ENCODE peak calls at places on chromosomes 2 and 18, in five cellular contexts. M is HepG2, I is upper lobe of left lung, P is K562, U is GM12878. A is an unnamed sample.
A peak's percentile ranks its signal among the peaks of the same experiment; 100 is the strongest.

GRCh38 chr18:9091066-9091476 is 11.4 kb upstream of the NDUFV2 start:
- ATAC-seq in M (no peak), I (no peak), P (no peak), U (peak; percentile 32), A (no peak)

GRCh38 chr2:207144191-207144795 is 21.5 kb downstream of the KLF7 start:
- ATAC-seq in M (no peak), I (no peak), P (no peak), U (peak; percentile 10), A (no peak)

GRCh38 chr2:178211460-178211859 is 17.1 kb downstream of the OSBPL6 start:
- ATAC-seq in M (no peak), I (no peak), P (peak; percentile 9), U (no peak), A (no peak)

GRCh38 chr2:119257198-119257597 is 33.6 kb downstream of the STEAP3 start:
- ATAC-seq in M (no peak), I (no peak), P (no peak), U (no peak), A (no peak)

GRCh38 chr2:124607679-124608078 is 582.6 kb downstream of the CNTNAP5 start:
- ATAC-seq in M (peak; percentile 57), I (no peak), P (no peak), U (no peak), A (no peak)

GRCh38 chr2:240449764-240450531 is 14.5 kb downstream of the GPC1 start:
- ATAC-seq in M (no peak), I (no peak), P (no peak), U (peak; percentile 70), A (no peak)

GRCh38 chr18:22176622-22177495 is 7.5 kb downstream of the GATA6 start:
- ATAC-seq in M (no peak), I (peak; percentile 64), P (no peak), U (no peak), A (peak; percentile 53)

GRCh38 chr18:57826252-57826651 is 23.1 kb upstream of the ATP8B1 start:
- ATAC-seq in M (no peak), I (no peak), P (no peak), U (no peak), A (no peak)

GRCh38 chr2:42361728-42362298 is 796 bp upstream of the COX7A2L start:
- ATAC-seq in M (peak; percentile 21), I (no peak), P (no peak), U (peak; percentile 3), A (no peak)

GRCh38 chr2:46497726-46498125 is 18.4 kb downstream of the TMEM247 start:
- ATAC-seq in M (no peak), I (no peak), P (no peak), U (no peak), A (no peak)

GRCh38 chr2:75136001-75136400 is 63.3 kb downstream of the TACR1 start:
- ATAC-seq in M (no peak), I (no peak), P (no peak), U (no peak), A (no peak)

GRCh38 chr2:168602846-168603406 is 146.9 kb downstream of the CERS6 start:
- ATAC-seq in M (no peak), I (no peak), P (no peak), U (no peak), A (no peak)

GRCh38 chr2:130882111-130882510 is 45.4 kb downstream of the ARHGEF4 start:
- ATAC-seq in M (no peak), I (no peak), P (no peak), U (no peak), A (no peak)

GRCh38 chr2:143759455-143759854 is 630.2 kb downstream of the ARHGAP15 start:
- ATAC-seq in M (no peak), I (no peak), P (peak; percentile 68), U (no peak), A (no peak)

GRCh38 chr2:236161531-236161930 is 6.7 kb downstream of the GBX2 start:
- ATAC-seq in M (no peak), I (no peak), P (no peak), U (no peak), A (no peak)

GRCh38 chr2:119702203-119702917 is 23.4 kb downstream of the TMEM177 start:
- ATAC-seq in M (no peak), I (no peak), P (no peak), U (no peak), A (no peak)

GRCh38 chr18:27585602-27586173 is 400.6 kb upstream of the CHST9 start:
- ATAC-seq in M (peak; percentile 88), I (no peak), P (no peak), U (no peak), A (no peak)

DNA sequence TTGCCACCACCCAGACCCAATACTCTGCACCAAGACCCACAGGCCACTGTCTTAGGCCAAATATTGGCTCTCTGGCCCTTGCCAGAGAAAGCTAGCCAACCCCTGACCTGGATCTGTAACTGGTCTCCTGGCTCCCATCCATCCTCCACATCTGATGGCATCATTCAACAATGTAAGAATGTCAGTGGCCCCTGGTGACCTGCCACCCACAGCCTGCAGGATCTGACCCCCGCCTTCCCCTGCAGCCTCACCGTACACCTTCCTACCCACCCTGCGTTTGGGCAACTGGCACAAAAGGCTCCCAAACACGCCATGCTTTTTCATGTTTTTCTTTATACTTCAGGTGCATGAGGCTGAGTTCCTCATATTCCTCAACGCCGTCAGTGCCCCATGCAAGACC is 60.0 kb upstream of the ASAP2 start:
- ATAC-seq in M (no peak), I (no peak), P (no peak), U (no peak), A (no peak)
- H3K4me3 ChIP-seq in M (no peak overlapping the region), I (no peak overlapping the region), P (no peak overlapping the region), U (no peak overlapping the region), A (no peak overlapping the region)

DNA sequence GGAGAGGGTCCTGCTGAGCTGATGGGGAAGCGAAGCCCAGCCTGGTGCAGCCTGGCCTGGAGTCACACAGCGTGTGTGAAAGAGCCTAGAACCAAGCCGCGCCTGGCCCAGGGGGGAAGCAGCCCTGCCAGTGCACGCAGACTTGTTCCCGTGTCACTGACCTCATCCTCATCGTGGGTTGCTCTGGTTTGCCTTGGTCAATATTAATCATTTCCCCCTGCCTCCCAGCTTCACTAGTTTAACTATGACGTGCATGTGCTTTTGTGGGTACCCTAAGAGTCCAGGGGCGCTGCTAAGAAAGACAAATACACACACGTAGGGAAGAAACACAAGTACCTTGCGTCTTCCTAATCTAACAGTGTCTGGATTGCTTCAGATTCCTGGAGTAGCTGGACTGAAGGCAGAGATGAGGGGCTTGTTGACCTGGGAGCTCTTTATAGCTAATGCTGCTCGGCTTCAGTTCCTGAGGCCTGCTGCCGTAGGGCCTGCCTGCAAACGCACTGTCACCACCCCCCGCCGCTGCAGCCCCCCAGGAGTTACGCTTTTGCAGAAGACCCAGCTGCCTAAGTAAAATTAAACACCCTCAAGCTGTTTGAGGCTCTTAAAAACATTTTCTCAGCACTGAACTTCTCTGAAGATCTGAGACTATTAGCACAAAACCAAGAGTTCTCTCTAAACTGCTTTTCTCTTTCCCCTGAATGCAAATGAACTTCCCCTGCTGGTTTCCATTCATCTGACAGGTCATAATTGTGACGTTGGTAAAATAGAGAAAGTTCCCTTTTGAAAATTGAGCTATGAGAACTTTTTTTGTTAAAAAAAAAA is 159.2 kb downstream of the FAM210A start:
- ATAC-seq in M (no peak), I (peak; percentile 84), P (no peak), U (peak; percentile 71), A (peak; percentile 59)
- TF ChIP-seq POLR2AphosphoS5 in M (no peak), I (peak; percentile 57), P (no peak), U (peak; percentile 99), A (no peak)

GRCh38 chr2:154243685-154244084 is 372.0 kb downstream of the GALNT13 start:
- ATAC-seq in M (no peak), I (no peak), P (no peak), U (no peak), A (no peak)
- TF ChIP-seq EP300 in M (no peak), I (no peak), P (no peak), U (no peak), A (no peak)

GRCh38 chr2:222753251-222753824 is 81.9 kb downstream of the MOGAT1 start:
- ATAC-seq in M (peak; percentile 77), I (peak; percentile 56), P (peak; percentile 66), U (no peak), A (peak; percentile 27)

GRCh38 chr2:222752731-222753130 is 81.3 kb downstream of the MOGAT1 start:
- ATAC-seq in M (no peak), I (no peak), P (no peak), U (no peak), A (no peak)

GRCh38 chr2:222754324-222754723 is 82.9 kb downstream of the MOGAT1 start:
- ATAC-seq in M (no peak), I (no peak), P (no peak), U (no peak), A (peak; percentile 28)

GRCh38 chr2:222756951-222757645 is 85.6 kb downstream of the MOGAT1 start:
- ATAC-seq in M (no peak), I (peak; percentile 84), P (no peak), U (no peak), A (no peak)

GRCh38 chr2:222756362-222756831 is 84.9 kb downstream of the MOGAT1 start:
- ATAC-seq in M (peak; percentile 82), I (no peak), P (no peak), U (no peak), A (no peak)
- H3K4me3 ChIP-seq in M (no peak overlapping the region), I (no peak overlapping the region), P (no peak overlapping the region), U (no peak overlapping the region), A (no peak overlapping the region)

GRCh38 chr2:27724905-27725693 is 46.4 kb upstream of the MRPL33 start:
- ATAC-seq in M (peak; percentile 80), I (peak; percentile 76), P (no peak), U (no peak), A (peak; percentile 67)
- TF ChIP-seq POLR2AphosphoS5 in M (no peak), I (peak; percentile 17), P (no peak), U (no peak), A (peak; percentile 80)

A was measured in gastroesophageal sphincter.